ENCODE peak calls at places on chromosomes 16 and 17, in eight cellular contexts. R is psoas muscle, U is heart right ventricle, A is RWPE1, D is right atrium auricular region, E is tibial artery, O is upper lobe of right lung, T is HepG2. M is an unnamed sample.
A peak's percentile ranks its signal among the peaks of the same experiment; 100 is the strongest.

GRCh38 chr16:371729-372521 is 1.6 kb upstream of the MRPL28 start:
- DNase-seq in R (no peak), U (no peak), A (no peak), D (no peak), E (no peak), O (no peak), T (no peak), M (no peak)

GRCh38 chr17:34125921-34126320 is 129.2 kb upstream of the CCL2 start:
- DNase-seq in R (no peak), U (no peak), A (no peak), D (no peak), E (no peak), O (no peak), T (no peak), M (no peak)

GRCh38 chr16:79915264-79916160 is 315.0 kb upstream of the MAF start:
- DNase-seq in R (no peak), U (no peak), A (no peak), D (no peak), E (no peak), O (no peak), T (no peak), M (no peak)

GRCh38 chr17:17391575-17392370 is 85.0 kb upstream of the MED9 start:
- DNase-seq in R (no peak), U (no peak), A (no peak), D (no peak), E (no peak), O (no peak), T (no peak), M (no peak)

GRCh38 chr17:72452286-72453173 is 331.7 kb downstream of the SOX9 start:
- DNase-seq in R (no peak), U (no peak), A (no peak), D (no peak), E (no peak), O (no peak), T (no peak), M (no peak)

GRCh38 chr17:57442914-57443571 is 186.7 kb downstream of the MSI2 start:
- DNase-seq in R (peak; percentile 79), U (no peak), A (peak; percentile 60), D (no peak), E (no peak), O (no peak), T (no peak), M (no peak)

GRCh38 chr17:79070266-79070880 is 4.3 kb upstream of the ENGASE start:
- DNase-seq in R (no peak), U (no peak), A (no peak), D (no peak), E (no peak), O (peak; percentile 30), T (no peak), M (no peak)

GRCh38 chr17:13437966-13438779 is 163.6 kb downstream of the HS3ST3A1 start:
- DNase-seq in R (no peak), U (no peak), A (no peak), D (no peak), E (no peak), O (no peak), T (peak; percentile 94), M (no peak)

GRCh38 chr17:59254742-59255141 is 34.4 kb downstream of the GDPD1 start:
- DNase-seq in R (no peak), U (no peak), A (no peak), D (no peak), E (no peak), O (no peak), T (no peak), M (no peak)

GRCh38 chr16:14334366-14335105 is 263.4 kb downstream of the MRTFB start:
- DNase-seq in R (no peak), U (no peak), A (no peak), D (no peak), E (no peak), O (no peak), T (no peak), M (no peak)

GRCh38 chr16:46690281-46691178 is 1.1 kb downstream of the ORC6 start:
- DNase-seq in R (no peak), U (no peak), A (no peak), D (no peak), E (no peak), O (no peak), T (peak; percentile 79), M (peak; percentile 64)

GRCh38 chr16:77556203-77556602 is 121.4 kb upstream of the ADAMTS18 start:
- DNase-seq in R (no peak), U (no peak), A (no peak), D (no peak), E (no peak), O (no peak), T (peak; percentile 51), M (no peak)

GRCh38 chr16:1530883-1531637 is 2.4 kb upstream of the TMEM204 start:
- DNase-seq in R (peak; percentile 82), U (peak; percentile 75), A (no peak), D (peak; percentile 82), E (peak; percentile 83), O (no peak), T (no peak), M (peak; percentile 79)

GRCh38 chr17:50560931-50561750 is 626 bp downstream of the CACNA1G start:
- DNase-seq in R (no peak), U (no peak), A (no peak), D (no peak), E (no peak), O (no peak), T (no peak), M (no peak)

GRCh38 chr16:89094252-89094901 is 725 bp downstream of the ACSF3 start:
- DNase-seq in R (no peak), U (no peak), A (peak; percentile 54), D (no peak), E (no peak), O (no peak), T (peak; percentile 35), M (peak; percentile 77)

GRCh38 chr17:28174352-28175046 is 132.0 kb downstream of the NLK start:
- DNase-seq in R (no peak), U (no peak), A (peak; percentile 14), D (no peak), E (no peak), O (no peak), T (no peak), M (no peak)

GRCh38 chr17:68853439-68853838 is 101.8 kb downstream of the ABCA8 start:
- DNase-seq in R (no peak), U (no peak), A (no peak), D (no peak), E (no peak), O (no peak), T (no peak), M (no peak)

GRCh38 chr17:68851875-68852274 is 103.3 kb downstream of the ABCA8 start:
- DNase-seq in R (no peak), U (no peak), A (no peak), D (no peak), E (no peak), O (no peak), T (no peak), M (no peak)

GRCh38 chr17:68843522-68843921 is 111.7 kb downstream of the ABCA8 start:
- DNase-seq in R (no peak), U (peak; percentile 15), A (no peak), D (no peak), E (no peak), O (no peak), T (no peak), M (no peak)

GRCh38 chr17:68849673-68850260 is 105.4 kb downstream of the ABCA8 start:
- DNase-seq in R (no peak), U (no peak), A (peak; percentile 29), D (no peak), E (no peak), O (no peak), T (no peak), M (no peak)

GRCh38 chr17:68847711-68848110 is 107.5 kb downstream of the ABCA8 start:
- DNase-seq in R (no peak), U (no peak), A (no peak), D (no peak), E (no peak), O (no peak), T (no peak), M (no peak)
- TF ChIP-seq CTCF in R (no peak), U (no peak), A (no peak), D (no peak), E (no peak), O (no peak), T (no peak), M (no peak)

DNA sequence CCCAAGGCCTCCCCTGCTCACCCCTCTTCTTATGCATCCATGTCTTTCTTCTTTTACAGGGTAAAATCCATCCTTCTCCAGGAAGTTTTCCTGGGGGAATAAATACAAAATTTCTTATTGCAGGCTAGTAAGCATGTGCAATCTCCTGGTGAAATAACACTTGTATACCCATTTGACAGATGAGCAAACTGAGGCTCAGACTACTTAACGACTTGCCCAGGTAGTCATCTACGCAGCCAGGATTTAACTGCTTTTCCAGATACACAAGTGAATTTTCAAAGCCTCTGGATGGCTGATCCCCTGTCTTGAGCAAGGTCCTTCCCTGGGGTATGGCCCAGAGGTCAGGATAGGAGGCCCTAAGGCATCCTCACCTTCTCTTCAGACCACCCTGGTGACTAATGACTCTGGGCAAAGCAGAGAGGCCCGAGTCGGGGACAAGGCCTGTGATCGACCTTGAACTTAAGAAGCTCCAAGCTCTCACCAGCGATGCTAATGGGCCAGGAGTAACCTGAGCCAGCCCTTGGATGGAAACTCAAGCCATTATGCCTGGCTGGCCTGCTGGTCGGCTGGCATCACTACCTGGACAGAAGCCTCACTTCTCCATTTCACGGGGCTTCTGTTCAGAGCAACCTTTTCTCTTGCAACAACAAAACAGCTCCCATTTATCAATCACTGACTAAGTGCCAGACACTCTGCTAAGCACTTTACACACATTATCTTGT is 33.1 kb downstream of the ZNF423 start:
- DNase-seq in R (peak; percentile 64), U (no peak), A (no peak), D (no peak), E (no peak), O (no peak), T (no peak), M (no peak)
- H3K27ac ChIP-seq in R (peak overlapping the region; percentile 93), U (no peak overlapping the region), A (no peak overlapping the region), D (no peak overlapping the region), E (no peak overlapping the region), O (no peak overlapping the region), T (no peak overlapping the region), M (no peak overlapping the region)

GRCh38 chr16:70715113-70715711 is 29.4 kb upstream of the MTSS2 start:
- DNase-seq in R (peak; percentile 97), U (peak; percentile 76), A (peak; percentile 98), D (peak; percentile 94), E (peak; percentile 99), O (peak; percentile 82), T (no peak), M (no peak)
- TF ChIP-seq CTCF in R (no peak), U (no peak), A (no peak), D (no peak), E (peak; percentile 27), O (no peak), T (no peak), M (no peak)

DNA sequence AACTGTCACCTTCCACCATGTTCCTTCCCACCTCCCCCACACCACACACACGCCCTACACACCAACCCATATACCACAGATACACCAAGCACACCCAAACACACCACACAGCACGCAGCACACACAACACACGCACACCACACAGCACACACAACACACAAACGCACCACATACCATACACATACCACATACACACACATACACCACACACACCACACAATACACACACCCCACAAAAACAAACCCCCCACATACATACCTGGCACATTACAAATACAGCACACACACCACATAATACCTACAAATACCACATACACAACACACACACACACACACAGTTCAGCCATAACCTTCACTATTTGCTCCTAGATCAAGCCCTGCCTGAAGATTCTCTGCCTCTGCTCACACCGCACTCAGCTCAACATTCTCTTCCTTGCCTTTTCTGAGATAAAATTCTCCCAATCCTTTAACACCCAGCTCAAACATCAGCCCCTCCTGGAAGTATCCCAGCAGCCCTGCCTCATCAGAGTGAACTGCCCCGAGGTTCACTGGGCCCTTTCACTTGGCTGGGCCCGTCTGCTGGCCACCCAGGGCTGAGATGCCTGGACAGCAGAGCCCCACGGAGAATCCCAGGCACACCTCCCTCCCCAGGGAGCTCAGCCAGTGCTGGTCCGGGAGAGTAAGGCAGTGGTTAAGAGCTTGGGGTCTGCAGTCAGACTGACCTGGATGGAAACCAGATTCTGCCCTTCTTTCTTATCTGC is 31.9 kb upstream of the CPNE2 start:
- DNase-seq in R (no peak), U (no peak), A (no peak), D (no peak), E (no peak), O (no peak), T (no peak), M (no peak)
- H3K27ac ChIP-seq in R (peak overlapping the region; percentile 74), U (peak overlapping the region; percentile 77), A (peak overlapping the region; percentile 97), D (peak overlapping the region; percentile 70), E (peak overlapping the region; percentile 92), O (peak overlapping the region; percentile 76), T (no peak overlapping the region), M (peak overlapping the region; percentile 29)